ENCODE peak calls at places on chromosomes 12 and 14, in five cellular contexts. H is NCI-H524; X is epithelial cell of esophagus; L is stimulated activated CD8-positive, alpha-beta memory T cell treated with anti-CD3 and anti-CD28 coated beads, Interleukin-4, amount 100 ng/mL, for 4 hours; A is activated T-cell treated with anti-CD3 and anti-CD28 coated beads, Interleukin-2, amount 50 U/mL, for 72 hours. E is an unnamed sample.

GRCh38 chr12:49094104-49094948 is at the start of gene DHH:
- DNase-seq in L (no peak), H (peak), A (peak), X (no peak), E (no peak)

GRCh38 chr12:117875652-117876491 is 92.9 kb downstream of the KSR2 start:
- DNase-seq in A (peak), L (no peak), X (no peak), H (peak), E (no peak)

GRCh38 chr12:121804417-121805111 is 755 bp downstream of the SETD1B start:
- DNase-seq in L (no peak), X (peak), A (peak), H (no peak), E (no peak)

GRCh38 chr14:80202888-80203562 is 8.3 kb downstream of the DIO2 start:
- DNase-seq in A (peak), X (peak), H (peak), L (no peak), E (no peak)

GRCh38 chr12:74539765-74540526 is 2.3 kb downstream of the ATXN7L3B start:
- DNase-seq in A (no peak), X (no peak), L (no peak), H (peak), E (no peak)

GRCh38 chr12:95857799-95858198 is 953 bp upstream of the SNRPF start:
- DNase-seq in X (no peak), L (no peak), H (no peak), A (no peak), E (no peak)

GRCh38 chr12:66636771-66637170 is 42.1 kb downstream of the GRIP1 start:
- DNase-seq in H (no peak), L (no peak), A (no peak), X (no peak), E (no peak)

GRCh38 chr14:63737582-63738006 is 9.7 kb upstream of the SGPP1 start:
- DNase-seq in H (no peak), A (no peak), X (no peak), L (no peak), E (no peak)

GRCh38 chr12:120445911-120446909 is at the start of the genes GATC and TRIAP1:
- DNase-seq in X (peak), L (peak), A (peak), H (peak), E (no peak)

GRCh38 chr14:58922211-58922940 is 266.1 kb upstream of the DAAM1 start:
- DNase-seq in L (no peak), X (peak), H (no peak), A (no peak), E (no peak)

GRCh38 chr14:51650721-51651387 is 856 bp upstream of the FRMD6 start:
- DNase-seq in H (no peak), L (no peak), A (no peak), X (no peak), E (no peak)

GRCh38 chr12:121812921-121813896 is 9.4 kb downstream of the SETD1B start:
- DNase-seq in X (peak), A (no peak), L (no peak), H (no peak), E (no peak)

GRCh38 chr14:50875359-50876090 is 3.7 kb downstream of the ABHD12B start:
- DNase-seq in X (no peak), A (peak), L (peak), H (no peak), E (no peak)

GRCh38 chr12:67430708-67431335 is 161.7 kb downstream of the CAND1 start:
- DNase-seq in L (no peak), X (no peak), H (peak), A (no peak), E (no peak)

GRCh38 chr14:31159682-31160296 is 47.8 kb downstream of the HECTD1 start:
- DNase-seq in H (no peak), X (no peak), L (no peak), A (no peak), E (no peak)

GRCh38 chr12:78146365-78146772 is 315.7 kb downstream of the NAV3 start:
- DNase-seq in A (no peak), H (no peak), L (no peak), X (peak), E (no peak)

GRCh38 chr12:54232790-54233189 is 44.0 kb upstream of the SMUG1 start:
- DNase-seq in L (no peak), H (no peak), A (no peak), X (no peak), E (no peak)

E was measured in cerebellar nuclear complex.